ENCODE peak calls at places on chromosomes 12 and 14, in four cellular contexts. G is NCI-H2171, T is activated T-cell treated with anti-CD3 and anti-CD28 coated beads for 1 hour, N is dorsolateral prefrontal cortex. X is an unnamed sample.
A peak's percentile ranks its signal among the peaks of the same experiment; 100 is the strongest.

GRCh38 chr14:35001624-35002023 is 18.8 kb downstream of the SRP54 start:
- DNase-seq in N (no peak), G (no peak), T (no peak), X (no peak)

GRCh38 chr12:114430306-114430705 is 24.4 kb upstream of the TBX5 start:
- DNase-seq in G (no peak), N (no peak), T (no peak), X (no peak)

GRCh38 chr14:69674546-69675245 is 63.3 kb downstream of the SUSD6 start:
- DNase-seq in G (no peak), N (no peak), T (no peak), X (no peak)

GRCh38 chr12:43711348-43711747 is 47.2 kb downstream of the PUS7L start:
- DNase-seq in T (no peak), G (no peak), N (no peak), X (no peak)

GRCh38 chr14:68146812-68147211 is 327.2 kb downstream of the RAD51B start:
- DNase-seq in N (no peak), T (no peak), G (no peak), X (peak; percentile 24)

GRCh38 chr14:37142835-37143499 is 29.4 kb downstream of the SLC25A21 start:
- DNase-seq in T (no peak), N (no peak), G (no peak), X (no peak)

GRCh38 chr14:90072350-90072749 is 10.6 kb downstream of the KCNK13 start:
- DNase-seq in T (no peak), N (no peak), G (no peak), X (no peak)

GRCh38 chr12:107145397-107145796 is 52.0 kb upstream of the CRY1 start:
- DNase-seq in N (no peak), G (no peak), T (no peak), X (no peak)

GRCh38 chr12:121224591-121224990 is 14.7 kb downstream of the P2RX4 start:
- DNase-seq in T (peak; percentile 23), G (no peak), N (no peak), X (no peak)

GRCh38 chr12:11650697-11651281 is 1.3 kb downstream of the ETV6 start:
- DNase-seq in T (no peak), G (no peak), N (no peak), X (no peak)

GRCh38 chr14:36942522-36943245 is 229.7 kb downstream of the SLC25A21 start:
- DNase-seq in T (no peak), N (no peak), G (no peak), X (no peak)

GRCh38 chr14:44962573-44963528 is 861 bp downstream of the TOGARAM1 start:
- DNase-seq in G (no peak), N (no peak), T (peak; percentile 22), X (no peak)

GRCh38 chr14:95516554-95517209 is at the start of gene SYNE3:
- DNase-seq in G (no peak), N (no peak), T (peak; percentile 42), X (no peak)

GRCh38 chr12:99154264-99154982 is 493.1 kb upstream of the GARIN6 start:
- DNase-seq in G (no peak), N (peak; percentile 77), T (no peak), X (no peak)

GRCh38 chr12:91127296-91127695 is 16.0 kb upstream of the LUM start:
- DNase-seq in T (no peak), G (no peak), N (no peak), X (no peak)

GRCh38 chr12:66708704-66709443 is 30.0 kb upstream of the GRIP1 start:
- DNase-seq in N (no peak), G (no peak), T (no peak), X (no peak)

GRCh38 chr14:59305836-59306555 is 117.5 kb downstream of the DAAM1 start:
- DNase-seq in G (no peak), N (no peak), T (no peak), X (no peak)

GRCh38 chr14:24129410-24129998 is 955 bp upstream of the FITM1 start:
- DNase-seq in T (no peak), N (no peak), G (no peak), X (no peak)

GRCh38 chr14:70685480-70686197 is 43.9 kb downstream of the TTC9 start:
- DNase-seq in T (no peak), G (no peak), N (peak; percentile 37), X (no peak)

GRCh38 chr12:132131952-132132351 is 12.2 kb downstream of the DDX51 start:
- DNase-seq in G (no peak), N (no peak), T (no peak), X (no peak)

GRCh38 chr14:60248697-60249314 is at the start of gene PPM1A:
- DNase-seq in N (peak; percentile 90), T (peak; percentile 89), G (peak; percentile 95), X (peak; percentile 90)

GRCh38 chr14:75978249-75978731 is 3.5 kb downstream of the TGFB3 start:
- DNase-seq in N (no peak), G (peak; percentile 60), T (no peak), X (no peak)

GRCh38 chr12:102564026-102564425 is 83.7 kb upstream of the IGF1 start:
- DNase-seq in T (no peak), N (no peak), G (no peak), X (no peak)

GRCh38 chr14:89178802-89179201 is 238.2 kb downstream of the FOXN3 start:
- DNase-seq in T (no peak), N (no peak), G (no peak), X (no peak)

GRCh38 chr12:95198914-95199313 is 18.4 kb downstream of the FGD6 start:
- DNase-seq in T (no peak), G (no peak), N (no peak), X (no peak)

GRCh38 chr12:50188280-50188781 is 21.2 kb upstream of the CERS5 start:
- DNase-seq in G (no peak), T (no peak), N (no peak), X (no peak)

GRCh38 chr12:34207858-34208257 is 185.6 kb downstream of the ALG10 start:
- DNase-seq in G (no peak), T (no peak), N (no peak), X (no peak)